ENCODE peak calls at places on chromosomes 2 and 18, in eight cellular contexts. M, B, A, N, H, K, J and P are unnamed samples.

GRCh38 chr2:237746302-237747080 is 52.1 kb upstream of the RBM44 start:
- DNase-seq in B (no peak), A (no peak), H (no peak), M (no peak), N (no peak), K (no peak), J (no peak), P (no peak)

GRCh38 chr2:49616800-49617199 is 462.5 kb upstream of the FSHR start:
- DNase-seq in M (no peak), J (peak; percentile 31), A (peak; percentile 39), H (no peak), K (peak; percentile 9), N (no peak), B (no peak), P (peak; percentile 47)

GRCh38 chr2:46175409-46175808 is 121.8 kb upstream of the EPAS1 start:
- DNase-seq in B (no peak), H (no peak), N (no peak), M (no peak), K (peak; percentile 73), J (peak; percentile 22), A (no peak), P (peak; percentile 54)

GRCh38 chr2:241066171-241066892 is 35.8 kb downstream of the MTERF4 start:
- DNase-seq in B (no peak), K (no peak), M (no peak), J (no peak), N (no peak), H (no peak), A (no peak), P (no peak)

GRCh38 chr2:184137955-184138354 is 460.4 kb upstream of the ZNF804A start:
- DNase-seq in B (no peak), M (no peak), A (no peak), H (no peak), J (no peak), K (no peak), N (no peak), P (no peak)

GRCh38 chr2:120472891-120473309 is 127.0 kb downstream of the INHBB start:
- DNase-seq in K (no peak), N (no peak), J (no peak), H (no peak), M (no peak), A (no peak), B (no peak), P (no peak)

GRCh38 chr2:21890041-21890440 is 766.3 kb downstream of the TDRD15 start:
- DNase-seq in A (no peak), N (no peak), H (no peak), B (no peak), K (no peak), J (no peak), M (no peak), P (no peak)

GRCh38 chr2:53768233-53768542 is 584 bp downstream of the CHAC2 start:
- DNase-seq in B (no peak), H (no peak), M (no peak), J (no peak), A (no peak), K (peak; percentile 59), N (no peak), P (peak; percentile 75)

GRCh38 chr18:74528913-74529312 is 5.4 kb upstream of the CNDP1 start:
- DNase-seq in N (no peak), M (no peak), B (no peak), K (no peak), H (no peak), J (no peak), A (no peak), P (no peak)

GRCh38 chr2:63023444-63023843 is 27.2 kb upstream of the OTX1 start:
- DNase-seq in H (no peak), J (peak; percentile 26), B (peak; percentile 6), A (peak; percentile 79), N (peak; percentile 27), K (peak; percentile 56), M (no peak), P (peak; percentile 76)

GRCh38 chr2:181319291-181319690 is 137.9 kb upstream of the ITGA4 start:
- DNase-seq in M (no peak), J (no peak), H (no peak), K (no peak), B (no peak), A (no peak), N (peak; percentile 19), P (no peak)

GRCh38 chr18:47549141-47549540 is 297.7 kb upstream of the SKOR2 start:
- DNase-seq in N (no peak), M (no peak), H (no peak), A (no peak), J (no peak), K (no peak), B (no peak), P (no peak)

GRCh38 chr2:208565690-208566421 is 159.3 kb downstream of the PTH2R start:
- DNase-seq in A (no peak), M (no peak), B (no peak), N (no peak), J (no peak), K (no peak), H (no peak), P (no peak)

GRCh38 chr2:47626664-47627063 is 156.3 kb upstream of the MSH6 start:
- DNase-seq in N (no peak), A (no peak), H (no peak), B (no peak), M (no peak), J (no peak), K (no peak), P (no peak)

GRCh38 chr2:16088713-16089112 is 148.4 kb downstream of the MYCN start:
- DNase-seq in A (no peak), M (no peak), N (no peak), B (no peak), H (no peak), K (no peak), J (no peak), P (no peak)

GRCh38 chr2:1675633-1676032 is 68.7 kb downstream of the PXDN start:
- DNase-seq in B (peak; percentile 83), H (peak; percentile 92), A (peak; percentile 29), N (peak; percentile 92), K (peak; percentile 99), J (peak; percentile 88), M (no peak), P (peak; percentile 97)

GRCh38 chr2:240355001-240355891 is 80.2 kb upstream of the GPC1 start:
- DNase-seq in M (no peak), B (no peak), H (no peak), A (no peak), K (peak; percentile 45), N (no peak), J (peak; percentile 55), P (peak; percentile 35)

GRCh38 chr2:121663458-121663857 is 14.2 kb upstream of the CLASP1 start:
- DNase-seq in K (peak; percentile 10), H (no peak), M (no peak), J (no peak), N (no peak), B (no peak), A (no peak), P (no peak)

GRCh38 chr2:227627769-227628168 is 10.5 kb downstream of the SCYGR4 start:
- DNase-seq in K (no peak), B (no peak), A (no peak), H (no peak), J (no peak), N (no peak), M (no peak), P (no peak)

GRCh38 chr2:28754321-28754720 is 2.7 kb downstream of the PPP1CB start:
- DNase-seq in M (no peak), H (no peak), B (peak; percentile 26), J (no peak), N (no peak), K (peak; percentile 29), A (no peak), P (no peak)

GRCh38 chr2:132670961-132671781 is 1.2 kb upstream of the LYPD1 start:
- DNase-seq in H (peak; percentile 49), A (no peak), K (peak; percentile 93), J (peak; percentile 99), N (peak; percentile 27), M (no peak), B (peak; percentile 92), P (peak; percentile 95)

GRCh38 chr18:2035056-2035455 is 536.2 kb downstream of the METTL4 start:
- DNase-seq in H (no peak), M (no peak), A (no peak), N (no peak), J (no peak), K (no peak), B (no peak), P (no peak)

GRCh38 chr2:148817210-148817708 is 57.8 kb upstream of the KIF5C start:
- DNase-seq in M (no peak), A (no peak), H (peak; percentile 4), B (no peak), J (no peak), N (no peak), K (peak; percentile 68), P (no peak)

GRCh38 chr2:55014962-55015939 is 35.0 kb downstream of the RTN4 start:
- DNase-seq in H (peak; percentile 70), K (peak; percentile 82), J (peak; percentile 94), A (peak; percentile 89), N (peak; percentile 77), M (peak; percentile 20), B (peak; percentile 47), P (peak; percentile 95)

GRCh38 chr2:51424418-51424817 is 392.5 kb upstream of the NRXN1 start:
- DNase-seq in K (no peak), A (peak; percentile 7), N (peak; percentile 9), M (no peak), J (no peak), B (no peak), H (no peak), P (peak; percentile 16)

GRCh38 chr2:157986761-157987160 is 110.6 kb upstream of the ACVR1 start:
- DNase-seq in H (no peak), N (no peak), K (no peak), B (no peak), M (no peak), J (no peak), A (no peak), P (no peak)

GRCh38 chr18:12857215-12857924 is 26.7 kb downstream of the PTPN2 start:
- DNase-seq in A (no peak), K (no peak), H (no peak), J (no peak), N (no peak), M (peak; percentile 36), B (no peak), P (no peak)

GRCh38 chr2:236663671-236664101 is 94.1 kb downstream of the ACKR3 start:
- DNase-seq in M (no peak), N (peak; percentile 90), K (peak; percentile 84), H (no peak), J (no peak), B (peak; percentile 91), A (no peak), P (no peak)

GRCh38 chr2:96549967-96550786 is 13.6 kb downstream of the ARID5A start:
- DNase-seq in A (peak; percentile 86), N (peak; percentile 24), B (no peak), M (no peak), K (no peak), H (no peak), J (no peak), P (no peak)

GRCh38 chr2:110867078-110867477 is 134.7 kb downstream of the ACOXL start:
- DNase-seq in B (no peak), H (no peak), K (no peak), M (no peak), N (no peak), J (no peak), A (no peak), P (no peak)

GRCh38 chr2:9692392-9693137 is 61.8 kb upstream of the YWHAQ start:
- DNase-seq in J (no peak), B (peak; percentile 25), H (no peak), N (peak; percentile 33), K (no peak), M (no peak), A (no peak), P (no peak)

GRCh38 chr2:182642328-182642727 is 73.7 kb upstream of the DNAJC10 start:
- DNase-seq in B (peak; percentile 55), K (peak; percentile 60), J (peak; percentile 30), M (peak; percentile 7), H (no peak), A (peak; percentile 60), N (peak; percentile 43), P (peak; percentile 42)

GRCh38 chr2:69081001-69081400 is 68.0 kb downstream of the ANTXR1 start:
- DNase-seq in J (no peak), B (no peak), N (no peak), H (no peak), A (no peak), K (no peak), M (no peak), P (no peak)

GRCh38 chr2:183112575-183112974 is 11.7 kb upstream of the NUP35 start:
- DNase-seq in N (no peak), B (no peak), A (no peak), J (no peak), M (no peak), H (no peak), K (no peak), P (no peak)